ENCODE peak calls at places on chromosomes 6 and 20, in seven cellular contexts. One of them, this sample, is unnamed.

GRCh38 chr20:54123587-54124180 is 50.1 kb downstream of the CYP24A1 start:
- DNase-seq in cardiac fibroblast: peak; percentile 78
- DNase-seq in nephron progenitor cell: peak; percentile 14
- DNase-seq in epithelial cell of esophagus: peak; percentile 100
- DNase-seq in GM12864: no peak
- DNase-seq in neural crest cell: no peak
- DNase-seq in psoas muscle: no peak
- DNase-seq in this sample: peak; percentile 89

GRCh38 chr6:36856277-36856676 is 17.0 kb upstream of the CPNE5 start:
- DNase-seq in cardiac fibroblast: no peak
- DNase-seq in nephron progenitor cell: no peak
- DNase-seq in epithelial cell of esophagus: no peak
- DNase-seq in GM12864: no peak
- DNase-seq in neural crest cell: no peak
- DNase-seq in psoas muscle: no peak
- DNase-seq in this sample: no peak

GRCh38 chr6:3744211-3744900 is 7.2 kb downstream of the PXDC1 start:
- DNase-seq in cardiac fibroblast: peak; percentile 46
- DNase-seq in nephron progenitor cell: no peak
- DNase-seq in epithelial cell of esophagus: no peak
- DNase-seq in GM12864: no peak
- DNase-seq in neural crest cell: no peak
- DNase-seq in psoas muscle: no peak
- DNase-seq in this sample: peak; percentile 38

GRCh38 chr6:119495230-119495683 is 145.7 kb upstream of the MAN1A1 start:
- DNase-seq in cardiac fibroblast: no peak
- DNase-seq in nephron progenitor cell: peak; percentile 23
- DNase-seq in epithelial cell of esophagus: no peak
- DNase-seq in GM12864: no peak
- DNase-seq in neural crest cell: no peak
- DNase-seq in psoas muscle: peak; percentile 15
- DNase-seq in this sample: no peak

GRCh38 chr20:47150403-47151152 is 205.9 kb downstream of the ZMYND8 start:
- DNase-seq in cardiac fibroblast: peak; percentile 85
- DNase-seq in nephron progenitor cell: peak; percentile 73
- DNase-seq in epithelial cell of esophagus: peak; percentile 80
- DNase-seq in GM12864: peak; percentile 3
- DNase-seq in neural crest cell: peak; percentile 65
- DNase-seq in psoas muscle: peak; percentile 53
- DNase-seq in this sample: peak; percentile 84

GRCh38 chr20:20407891-20408805 is 40.2 kb downstream of the INSM1 start:
- DNase-seq in cardiac fibroblast: peak; percentile 8
- DNase-seq in nephron progenitor cell: no peak
- DNase-seq in epithelial cell of esophagus: no peak
- DNase-seq in GM12864: no peak
- DNase-seq in neural crest cell: no peak
- DNase-seq in psoas muscle: no peak
- DNase-seq in this sample: peak; percentile 9

GRCh38 chr6:31576897-31577341 is 1.6 kb downstream of the TNF start:
- DNase-seq in cardiac fibroblast: no peak
- DNase-seq in nephron progenitor cell: no peak
- DNase-seq in epithelial cell of esophagus: no peak
- DNase-seq in GM12864: no peak
- DNase-seq in neural crest cell: no peak
- DNase-seq in psoas muscle: no peak
- DNase-seq in this sample: no peak

GRCh38 chr20:59835057-59835447 is 98.4 kb downstream of the SYCP2 start:
- DNase-seq in cardiac fibroblast: peak; percentile 12
- DNase-seq in nephron progenitor cell: no peak
- DNase-seq in epithelial cell of esophagus: no peak
- DNase-seq in GM12864: no peak
- DNase-seq in neural crest cell: no peak
- DNase-seq in psoas muscle: no peak
- DNase-seq in this sample: no peak

GRCh38 chr20:2156666-2157624 is 55.3 kb downstream of the STK35 start:
- DNase-seq in cardiac fibroblast: no peak
- DNase-seq in nephron progenitor cell: no peak
- DNase-seq in epithelial cell of esophagus: peak; percentile 57
- DNase-seq in GM12864: no peak
- DNase-seq in neural crest cell: no peak
- DNase-seq in psoas muscle: no peak
- DNase-seq in this sample: no peak

GRCh38 chr6:6546318-6547110 is 42.0 kb upstream of the LY86 start:
- DNase-seq in cardiac fibroblast: peak; percentile 20
- DNase-seq in nephron progenitor cell: peak; percentile 63
- DNase-seq in epithelial cell of esophagus: peak; percentile 36
- DNase-seq in GM12864: no peak
- DNase-seq in neural crest cell: peak; percentile 31
- DNase-seq in psoas muscle: peak; percentile 41
- DNase-seq in this sample: peak; percentile 16

GRCh38 chr20:40920291-40920690 is 108.3 kb upstream of the TOP1 start:
- DNase-seq in cardiac fibroblast: no peak
- DNase-seq in nephron progenitor cell: no peak
- DNase-seq in epithelial cell of esophagus: no peak
- DNase-seq in GM12864: no peak
- DNase-seq in neural crest cell: no peak
- DNase-seq in psoas muscle: no peak
- DNase-seq in this sample: no peak

GRCh38 chr6:72784581-72784980 is 162.7 kb downstream of the KCNQ5 start:
- DNase-seq in cardiac fibroblast: peak; percentile 26
- DNase-seq in nephron progenitor cell: no peak
- DNase-seq in epithelial cell of esophagus: peak; percentile 44
- DNase-seq in GM12864: no peak
- DNase-seq in neural crest cell: no peak
- DNase-seq in psoas muscle: no peak
- DNase-seq in this sample: peak; percentile 48

GRCh38 chr6:148869589-148869988 is 122.8 kb downstream of the UST start:
- DNase-seq in cardiac fibroblast: peak; percentile 61
- DNase-seq in nephron progenitor cell: no peak
- DNase-seq in epithelial cell of esophagus: peak; percentile 93
- DNase-seq in GM12864: no peak
- DNase-seq in neural crest cell: no peak
- DNase-seq in psoas muscle: no peak
- DNase-seq in this sample: peak; percentile 80

GRCh38 chr6:85923013-85923430 is 280.3 kb upstream of the SYNCRIP start:
- DNase-seq in cardiac fibroblast: peak; percentile 51
- DNase-seq in nephron progenitor cell: peak; percentile 14
- DNase-seq in epithelial cell of esophagus: peak; percentile 82
- DNase-seq in GM12864: no peak
- DNase-seq in neural crest cell: peak; percentile 31
- DNase-seq in psoas muscle: no peak
- DNase-seq in this sample: peak; percentile 60

GRCh38 chr6:40755046-40755681 is 168.0 kb upstream of the LRFN2 start:
- DNase-seq in cardiac fibroblast: peak; percentile 29
- DNase-seq in nephron progenitor cell: peak; percentile 8
- DNase-seq in epithelial cell of esophagus: peak; percentile 28
- DNase-seq in GM12864: no peak
- DNase-seq in neural crest cell: no peak
- DNase-seq in psoas muscle: no peak
- DNase-seq in this sample: peak; percentile 35

GRCh38 chr6:88339816-88340215 is 173.7 kb upstream of the CNR1 start:
- DNase-seq in cardiac fibroblast: no peak
- DNase-seq in nephron progenitor cell: no peak
- DNase-seq in epithelial cell of esophagus: no peak
- DNase-seq in GM12864: no peak
- DNase-seq in neural crest cell: no peak
- DNase-seq in psoas muscle: no peak
- DNase-seq in this sample: no peak

GRCh38 chr6:147972436-147972835 is 370.2 kb upstream of the SASH1 start:
- DNase-seq in cardiac fibroblast: no peak
- DNase-seq in nephron progenitor cell: no peak
- DNase-seq in epithelial cell of esophagus: no peak
- DNase-seq in GM12864: no peak
- DNase-seq in neural crest cell: no peak
- DNase-seq in psoas muscle: no peak
- DNase-seq in this sample: no peak

GRCh38 chr6:134551245-134551960 is 233.5 kb upstream of the SGK1 start:
- DNase-seq in cardiac fibroblast: peak; percentile 92
- DNase-seq in nephron progenitor cell: no peak
- DNase-seq in epithelial cell of esophagus: peak; percentile 51
- DNase-seq in GM12864: no peak
- DNase-seq in neural crest cell: no peak
- DNase-seq in psoas muscle: no peak
- DNase-seq in this sample: peak; percentile 89

GRCh38 chr6:149831380-149831820 is 32.8 kb downstream of the LRP11 start:
- DNase-seq in cardiac fibroblast: no peak
- DNase-seq in nephron progenitor cell: no peak
- DNase-seq in epithelial cell of esophagus: no peak
- DNase-seq in GM12864: no peak
- DNase-seq in neural crest cell: peak; percentile 60
- DNase-seq in psoas muscle: no peak
- DNase-seq in this sample: no peak

GRCh38 chr20:48342822-48343513 is 484.8 kb downstream of the PREX1 start:
- DNase-seq in cardiac fibroblast: no peak
- DNase-seq in nephron progenitor cell: no peak
- DNase-seq in epithelial cell of esophagus: no peak
- DNase-seq in GM12864: no peak
- DNase-seq in neural crest cell: no peak
- DNase-seq in psoas muscle: no peak
- DNase-seq in this sample: no peak

GRCh38 chr6:32973934-32974333 is 5.5 kb downstream of the BRD2 start:
- DNase-seq in cardiac fibroblast: peak; percentile 74
- DNase-seq in nephron progenitor cell: no peak
- DNase-seq in epithelial cell of esophagus: peak; percentile 55
- DNase-seq in GM12864: no peak
- DNase-seq in neural crest cell: no peak
- DNase-seq in psoas muscle: no peak
- DNase-seq in this sample: peak; percentile 70

GRCh38 chr20:45304464-45304999 is 2.1 kb upstream of the RBPJL start:
- DNase-seq in cardiac fibroblast: no peak
- DNase-seq in nephron progenitor cell: no peak
- DNase-seq in epithelial cell of esophagus: no peak
- DNase-seq in GM12864: no peak
- DNase-seq in neural crest cell: no peak
- DNase-seq in psoas muscle: no peak
- DNase-seq in this sample: no peak

GRCh38 chr20:64214113-64214512 is 41.4 kb upstream of the PCMTD2 start:
- DNase-seq in cardiac fibroblast: no peak
- DNase-seq in nephron progenitor cell: no peak
- DNase-seq in epithelial cell of esophagus: no peak
- DNase-seq in GM12864: no peak
- DNase-seq in neural crest cell: no peak
- DNase-seq in psoas muscle: no peak
- DNase-seq in this sample: no peak

GRCh38 chr20:15179426-15180190 is 842.2 kb upstream of the FLRT3 start:
- DNase-seq in cardiac fibroblast: no peak
- DNase-seq in nephron progenitor cell: no peak
- DNase-seq in epithelial cell of esophagus: no peak
- DNase-seq in GM12864: no peak
- DNase-seq in neural crest cell: no peak
- DNase-seq in psoas muscle: no peak
- DNase-seq in this sample: no peak

GRCh38 chr20:10297684-10298240 is 79.1 kb downstream of the SNAP25 start:
- DNase-seq in cardiac fibroblast: peak; percentile 40
- DNase-seq in nephron progenitor cell: no peak
- DNase-seq in epithelial cell of esophagus: no peak
- DNase-seq in GM12864: no peak
- DNase-seq in neural crest cell: no peak
- DNase-seq in psoas muscle: no peak
- DNase-seq in this sample: peak; percentile 40

GRCh38 chr6:134267917-134268361 is 50.0 kb downstream of the SGK1 start:
- DNase-seq in cardiac fibroblast: peak; percentile 78
- DNase-seq in nephron progenitor cell: peak; percentile 43
- DNase-seq in epithelial cell of esophagus: peak; percentile 54
- DNase-seq in GM12864: no peak
- DNase-seq in neural crest cell: peak; percentile 35
- DNase-seq in psoas muscle: no peak
- DNase-seq in this sample: peak; percentile 89

GRCh38 chr20:20173269-20173668 is 120.9 kb downstream of the CFAP61 start:
- DNase-seq in cardiac fibroblast: no peak
- DNase-seq in nephron progenitor cell: no peak
- DNase-seq in epithelial cell of esophagus: no peak
- DNase-seq in GM12864: no peak
- DNase-seq in neural crest cell: no peak
- DNase-seq in psoas muscle: no peak
- DNase-seq in this sample: no peak

DNA sequence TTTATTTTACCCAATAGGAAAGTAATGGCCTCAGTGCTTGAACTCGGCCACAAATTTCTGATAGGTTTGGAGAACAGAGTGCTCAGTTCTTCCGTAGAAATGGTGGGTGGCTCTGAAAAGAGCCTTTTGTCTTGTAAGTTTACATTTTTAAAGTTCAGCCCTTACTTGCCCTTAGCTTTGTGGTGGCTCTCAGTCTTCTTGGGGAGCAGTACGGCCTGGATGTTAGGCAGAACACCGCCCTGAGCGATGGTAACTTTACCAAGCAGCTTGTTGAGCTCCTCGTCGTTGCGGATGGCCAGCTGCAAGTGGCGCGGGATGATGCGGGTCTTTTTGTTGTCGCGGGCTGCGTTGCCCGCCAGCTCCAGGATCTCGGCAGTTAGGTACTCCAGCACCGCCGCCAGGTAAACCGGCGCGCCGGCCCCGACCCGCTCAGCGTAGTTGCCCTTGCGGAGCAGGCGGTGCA is 19.6 kb downstream of the OR2B2 start:
- DNase-seq in cardiac fibroblast: no peak
- DNase-seq in nephron progenitor cell: no peak
- DNase-seq in epithelial cell of esophagus: no peak
- DNase-seq in GM12864: no peak
- DNase-seq in neural crest cell: no peak
- DNase-seq in psoas muscle: no peak
- DNase-seq in this sample: peak; percentile 28
- TF ChIP-seq CTCF in cardiac fibroblast: no peak
- TF ChIP-seq CTCF in nephron progenitor cell: no peak
- TF ChIP-seq CTCF in epithelial cell of esophagus: no peak
- TF ChIP-seq CTCF in GM12864: no peak
- TF ChIP-seq CTCF in neural crest cell: no peak
- TF ChIP-seq CTCF in psoas muscle: no peak
- TF ChIP-seq CTCF in this sample: no peak

GRCh38 chr6:19851273-19852089 is 14.3 kb downstream of the ID4 start:
- DNase-seq in cardiac fibroblast: peak; percentile 90
- DNase-seq in nephron progenitor cell: peak; percentile 40
- DNase-seq in epithelial cell of esophagus: peak; percentile 73
- DNase-seq in GM12864: no peak
- DNase-seq in neural crest cell: peak; percentile 41
- DNase-seq in psoas muscle: no peak
- DNase-seq in this sample: peak; percentile 90
- TF ChIP-seq CTCF in cardiac fibroblast: peak; percentile 97
- TF ChIP-seq CTCF in nephron progenitor cell: peak; percentile 83
- TF ChIP-seq CTCF in epithelial cell of esophagus: peak; percentile 98
- TF ChIP-seq CTCF in GM12864: peak; percentile 55
- TF ChIP-seq CTCF in neural crest cell: peak; percentile 91
- TF ChIP-seq CTCF in psoas muscle: peak; percentile 88
- TF ChIP-seq CTCF in this sample: peak; percentile 99

GRCh38 chr6:161406633-161407032 is 132.8 kb upstream of the AGPAT4 start:
- DNase-seq in cardiac fibroblast: peak; percentile 66
- DNase-seq in nephron progenitor cell: no peak
- DNase-seq in epithelial cell of esophagus: peak; percentile 99
- DNase-seq in GM12864: no peak
- DNase-seq in neural crest cell: no peak
- DNase-seq in psoas muscle: no peak
- DNase-seq in this sample: peak; percentile 87
- TF ChIP-seq CTCF in cardiac fibroblast: no peak
- TF ChIP-seq CTCF in nephron progenitor cell: no peak
- TF ChIP-seq CTCF in epithelial cell of esophagus: no peak
- TF ChIP-seq CTCF in GM12864: no peak
- TF ChIP-seq CTCF in neural crest cell: no peak
- TF ChIP-seq CTCF in psoas muscle: no peak
- TF ChIP-seq CTCF in this sample: no peak

DNA sequence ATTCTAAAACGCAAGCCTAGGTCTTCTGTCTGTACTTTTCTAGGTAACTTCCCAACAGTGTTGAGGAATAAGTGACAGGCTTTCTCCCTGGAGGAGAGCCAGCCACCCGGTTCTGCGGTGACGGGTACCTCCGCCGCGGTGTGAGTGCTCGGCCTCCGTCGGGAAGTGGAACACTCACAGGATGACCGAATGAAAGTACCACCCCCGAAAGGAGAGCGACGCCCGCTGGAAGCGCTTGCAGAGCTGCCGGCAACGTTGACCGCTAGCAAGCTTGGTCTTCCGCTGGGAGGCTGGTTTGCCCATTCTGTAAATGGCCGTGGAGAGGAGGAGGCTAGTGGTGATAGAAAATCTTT is 581 bp upstream of the TMEM242 start:
- DNase-seq in cardiac fibroblast: peak; percentile 86
- DNase-seq in nephron progenitor cell: peak; percentile 74
- DNase-seq in epithelial cell of esophagus: peak; percentile 78
- DNase-seq in GM12864: no peak
- DNase-seq in neural crest cell: peak; percentile 62
- DNase-seq in psoas muscle: peak; percentile 84
- DNase-seq in this sample: peak; percentile 87
- TF ChIP-seq CTCF in cardiac fibroblast: no peak
- TF ChIP-seq CTCF in nephron progenitor cell: no peak
- TF ChIP-seq CTCF in epithelial cell of esophagus: no peak
- TF ChIP-seq CTCF in GM12864: no peak
- TF ChIP-seq CTCF in neural crest cell: no peak
- TF ChIP-seq CTCF in psoas muscle: no peak
- TF ChIP-seq CTCF in this sample: peak; percentile 28

This sample was measured in fibroblast of pulmonary artery.